ENCODE peak calls at places on chromosomes 5 and 9, in seven cellular contexts. S is T-helper 2 cell; H is PC-9; X is kidney tubule cell; U is stimulated activated CD8-positive, alpha-beta memory T cell treated with anti-CD3 and anti-CD28 coated beads, Interleukin-15, amount 100 ng/mL, for 24 hours; Z is kidney epithelial cell; O is stomach. Y is an unnamed sample.

GRCh38 chr9:92332577-92333287 is 7.0 kb downstream of the CENPP start:
- DNase-seq in S (no peak), H (no peak), X (no peak), U (no peak), Z (no peak), O (no peak), Y (no peak)

GRCh38 chr5:169298193-169298592 is 2.7 kb downstream of the SLIT3 start:
- DNase-seq in S (no peak), H (no peak), X (no peak), U (no peak), Z (no peak), O (no peak), Y (no peak)

GRCh38 chr5:129078660-129079059 is 15.9 kb upstream of the ISOC1 start:
- DNase-seq in S (no peak), H (no peak), X (no peak), U (no peak), Z (no peak), O (no peak), Y (no peak)

GRCh38 chr5:79983618-79984017 is 7.4 kb downstream of the MTX3 start:
- DNase-seq in S (no peak), H (no peak), X (no peak), U (no peak), Z (no peak), O (no peak), Y (no peak)

GRCh38 chr5:127976991-127977717 is 106.4 kb upstream of the SLC12A2 start:
- DNase-seq in S (no peak), H (no peak), X (no peak), U (no peak), Z (no peak), O (no peak), Y (no peak)

GRCh38 chr9:129886226-129887174 is 51.2 kb downstream of the USP20 start:
- DNase-seq in S (peak), H (no peak), X (no peak), U (no peak), Z (no peak), O (no peak), Y (no peak)

GRCh38 chr5:80275347-80275746 is 19.5 kb upstream of the SERINC5 start:
- DNase-seq in S (no peak), H (no peak), X (no peak), U (no peak), Z (no peak), O (no peak), Y (no peak)

GRCh38 chr5:137304227-137304874 is 194.8 kb downstream of the SPOCK1 start:
- DNase-seq in S (no peak), H (no peak), X (no peak), U (no peak), Z (no peak), O (peak), Y (no peak)

GRCh38 chr5:115954144-115954543 is 8.1 kb upstream of the LVRN start:
- DNase-seq in S (no peak), H (no peak), X (no peak), U (no peak), Z (no peak), O (no peak), Y (no peak)

GRCh38 chr9:23754551-23754950 is 71.5 kb downstream of the ELAVL2 start:
- DNase-seq in S (no peak), H (no peak), X (peak), U (no peak), Z (no peak), O (no peak), Y (no peak)

GRCh38 chr9:133600747-133601146 is 8.4 kb downstream of the FAM163B start:
- DNase-seq in S (no peak), H (no peak), X (no peak), U (no peak), Z (no peak), O (no peak), Y (no peak)

GRCh38 chr9:69476016-69476415 is 151.0 kb downstream of the ENTREP1 start:
- DNase-seq in S (peak), H (no peak), X (no peak), U (no peak), Z (no peak), O (no peak), Y (no peak)

GRCh38 chr5:153807796-153808195 is 230.9 kb downstream of the FAM114A2 start:
- DNase-seq in S (no peak), H (no peak), X (no peak), U (no peak), Z (no peak), O (no peak), Y (no peak)

GRCh38 chr9:1982074-1982473 is 33.1 kb upstream of the SMARCA2 start:
- DNase-seq in S (no peak), H (no peak), X (no peak), U (no peak), Z (no peak), O (no peak), Y (no peak)

GRCh38 chr5:134509308-134510040 is 16.0 kb upstream of the JADE2 start:
- DNase-seq in S (no peak), H (peak), X (peak), U (no peak), Z (peak), O (peak), Y (peak)